ENCODE peak calls at places on chromosome 14, in eight cellular contexts. H is retina; O is Kasumi-1; V is gastrocnemius medialis; P is AG04450; E is pulmonary artery endothelial cell; M is KG1; N is stimulated activated CD4-positive, alpha-beta T cell treated with anti-CD3 and anti-CD28 coated beads, Interleukin-12 subunit alpha, Interleukin-12 subunit beta, amount 100 ng/mL, for 4 hours. Y is an unnamed sample.

GRCh38 chr14:89022274-89022673 is 197.8 kb downstream of the TTC8 start:
- DNase-seq in O (no peak), H (no peak), E (no peak), V (no peak), N (no peak), P (no peak), M (no peak), Y (no peak)

GRCh38 chr14:92493024-92493423 is 20.6 kb upstream of the RIN3 start:
- DNase-seq in E (no peak), O (no peak), M (no peak), N (no peak), H (no peak), V (no peak), P (no peak), Y (no peak)

GRCh38 chr14:27927519-27927918 is 839.1 kb upstream of the FOXG1 start:
- DNase-seq in M (no peak), V (no peak), N (no peak), E (no peak), O (no peak), P (no peak), H (no peak), Y (no peak)

GRCh38 chr14:103854017-103854808 is 6.8 kb upstream of the PPP1R13B start:
- DNase-seq in V (no peak), E (no peak), N (no peak), P (no peak), O (no peak), H (no peak), M (no peak), Y (no peak)

GRCh38 chr14:45786266-45786665 is 533.3 kb upstream of the MIS18BP1 start:
- DNase-seq in N (no peak), V (no peak), O (no peak), M (no peak), P (no peak), H (no peak), E (no peak), Y (no peak)

GRCh38 chr14:100620437-100621100 is 33.4 kb upstream of the BEGAIN start:
- DNase-seq in N (no peak), P (no peak), V (no peak), O (no peak), M (no peak), E (no peak), H (no peak), Y (no peak)

GRCh38 chr14:33596211-33597080 is 354.4 kb downstream of the EGLN3 start:
- DNase-seq in N (no peak), M (no peak), E (no peak), H (no peak), P (no peak), V (no peak), O (no peak), Y (no peak)

GRCh38 chr14:92670177-92670576 is 78.2 kb downstream of the LGMN start:
- DNase-seq in V (no peak), H (no peak), P (peak), O (peak), M (no peak), E (no peak), N (no peak), Y (peak)

GRCh38 chr14:74630881-74631690 is 19.0 kb upstream of the LTBP2 start:
- DNase-seq in H (no peak), E (no peak), V (peak), O (no peak), M (no peak), N (no peak), P (no peak), Y (no peak)

GRCh38 chr14:83379371-83379770 is 1845.7 kb upstream of the SEL1L start:
- DNase-seq in V (no peak), E (no peak), H (no peak), P (no peak), M (no peak), O (no peak), N (no peak), Y (no peak)

GRCh38 chr14:69247691-69248440 is 12.1 kb upstream of the GALNT16 start:
- DNase-seq in M (no peak), H (no peak), V (peak), E (no peak), N (no peak), O (peak), P (peak), Y (peak)

GRCh38 chr14:21825147-21825743 is 151.6 kb upstream of the OR4E1 start:
- DNase-seq in V (no peak), P (no peak), N (peak), O (peak), H (no peak), M (peak), E (no peak), Y (no peak)

GRCh38 chr14:71380271-71380670 is 473.0 kb downstream of the PCNX1 start:
- DNase-seq in P (no peak), E (no peak), H (no peak), M (no peak), O (no peak), N (no peak), V (no peak), Y (no peak)

GRCh38 chr14:99077076-99077843 is 194.7 kb downstream of the BCL11B start:
- DNase-seq in M (no peak), P (no peak), H (no peak), N (no peak), E (no peak), V (no peak), O (peak), Y (no peak)

GRCh38 chr14:35365130-35366047 is 39.2 kb downstream of the NFKBIA start:
- DNase-seq in N (peak), V (peak), O (peak), P (no peak), M (no peak), H (no peak), E (peak), Y (no peak)

GRCh38 chr14:73227812-73228781 is 9.2 kb upstream of the PAPLN start:
- DNase-seq in N (no peak), E (peak), O (no peak), V (peak), H (no peak), P (peak), M (no peak), Y (peak)

GRCh38 chr14:74574706-74575105 is 37.3 kb downstream of the LTBP2 start:
- DNase-seq in P (no peak), V (no peak), N (no peak), M (no peak), E (no peak), O (no peak), H (no peak), Y (no peak)

GRCh38 chr14:77306406-77307098 is 14.1 kb downstream of the POMT2 start:
- DNase-seq in H (no peak), O (no peak), M (no peak), P (no peak), E (no peak), N (no peak), V (no peak), Y (no peak)

GRCh38 chr14:96661244-96661969 is 135.8 kb upstream of the VRK1 start:
- DNase-seq in O (no peak), N (no peak), V (no peak), M (no peak), P (no peak), H (no peak), E (no peak), Y (no peak)

GRCh38 chr14:37270629-37271028 is 72.9 kb downstream of the MIPOL1 start:
- DNase-seq in M (no peak), N (no peak), H (no peak), E (no peak), P (no peak), V (no peak), O (no peak), Y (no peak)

GRCh38 chr14:89349196-89350008 is 67.6 kb downstream of the FOXN3 start:
- DNase-seq in P (no peak), V (peak), E (no peak), N (no peak), O (no peak), M (no peak), H (peak), Y (peak)

GRCh38 chr14:83520837-83521236 is 1987.2 kb upstream of the SEL1L start:
- DNase-seq in O (no peak), V (no peak), P (peak), E (no peak), M (no peak), N (no peak), H (no peak), Y (peak)

GRCh38 chr14:52876311-52876710 is 74.5 kb downstream of the FERMT2 start:
- DNase-seq in E (no peak), N (no peak), M (no peak), V (no peak), H (no peak), O (no peak), P (no peak), Y (peak)

GRCh38 chr14:29799718-29800117 is 127.9 kb downstream of the PRKD1 start:
- DNase-seq in H (no peak), N (no peak), M (no peak), E (no peak), V (no peak), O (no peak), P (no peak), Y (no peak)

GRCh38 chr14:37384870-37385596 is 187.3 kb downstream of the MIPOL1 start:
- DNase-seq in E (no peak), M (no peak), V (no peak), H (no peak), O (no peak), P (no peak), N (no peak), Y (no peak)

GRCh38 chr14:31203414-31203742 is 4.2 kb downstream of the HECTD1 start:
- DNase-seq in O (no peak), M (no peak), H (no peak), V (no peak), P (no peak), E (no peak), N (no peak), Y (no peak)

GRCh38 chr14:40410708-40411107 is 978.5 kb upstream of the FBXO33 start:
- DNase-seq in O (no peak), E (no peak), N (no peak), M (no peak), P (no peak), H (no peak), V (no peak), Y (no peak)

GRCh38 chr14:72685456-72685855 is 208.4 kb downstream of the DPF3 start:
- DNase-seq in P (no peak), V (no peak), O (no peak), E (no peak), H (no peak), M (no peak), N (no peak), Y (no peak)

GRCh38 chr14:33617154-33617553 is 333.7 kb downstream of the EGLN3 start:
- DNase-seq in P (no peak), N (no peak), H (no peak), E (no peak), V (no peak), O (no peak), M (no peak), Y (peak)

GRCh38 chr14:60487211-60487610 is 1.3 kb upstream of the C14orf39 start:
- DNase-seq in M (no peak), H (no peak), P (no peak), O (no peak), E (no peak), N (no peak), V (no peak), Y (no peak)

GRCh38 chr14:100018054-100018453 is 47.2 kb upstream of the EVL start:
- DNase-seq in O (no peak), M (no peak), V (no peak), N (no peak), E (no peak), P (no peak), H (peak), Y (no peak)

GRCh38 chr14:76131071-76131985 is 20.4 kb upstream of the GPATCH2L start:
- DNase-seq in P (no peak), M (no peak), V (no peak), O (no peak), N (no peak), H (no peak), E (no peak), Y (no peak)

GRCh38 chr14:93112891-93113677 is 2.6 kb downstream of the ITPK1 start:
- DNase-seq in M (peak), H (peak), V (peak), E (peak), P (peak), O (peak), N (peak), Y (peak)

GRCh38 chr14:93115920-93116675 is at the start of gene ITPK1:
- DNase-seq in V (peak), M (peak), N (peak), P (no peak), O (peak), E (no peak), H (peak), Y (no peak)

GRCh38 chr14:68659021-68659931 is 133.6 kb downstream of the ZFP36L1 start:
- DNase-seq in O (no peak), P (no peak), M (no peak), N (no peak), E (no peak), H (no peak), V (no peak), Y (no peak)

GRCh38 chr14:75175677-75176141 is 703 bp downstream of the TMED10 start:
- DNase-seq in M (no peak), V (no peak), O (peak), P (no peak), N (no peak), H (no peak), E (no peak), Y (no peak)

Y was measured in fibroblast of the conjunctiva.